ENCODE peak calls at places on chromosomes 16 and 17, in four cellular contexts. R, S, K and G are unnamed samples.

GRCh38 chr16:65070831-65071230 is 51.0 kb downstream of the CDH11 start:
- DNase-seq in R (peak; percentile 68), S (peak; percentile 90), K (peak; percentile 52), G (no peak)

GRCh38 chr16:79949417-79949816 is 348.9 kb upstream of the MAF start:
- DNase-seq in R (no peak), S (no peak), K (no peak), G (no peak)

GRCh38 chr16:67882374-67883145 is 2.1 kb upstream of the NRN1L start:
- DNase-seq in R (no peak), S (no peak), K (no peak), G (no peak)

GRCh38 chr17:79989106-79989835 is 46.4 kb downstream of the TBC1D16 start:
- DNase-seq in R (no peak), S (no peak), K (no peak), G (no peak)

GRCh38 chr17:44007346-44008204 is 3.2 kb downstream of the NAGS start:
- DNase-seq in R (no peak), S (no peak), K (peak; percentile 37), G (no peak)

GRCh38 chr17:37700881-37701280 is 44.0 kb downstream of the HNF1B start:
- DNase-seq in R (no peak), S (no peak), K (no peak), G (no peak)

GRCh38 chr17:35797370-35797769 is 1.9 kb upstream of the MMP28 start:
- DNase-seq in R (no peak), S (no peak), K (no peak), G (no peak)

GRCh38 chr16:25033852-25034251 is 18.7 kb upstream of the ARHGAP17 start:
- DNase-seq in R (no peak), S (no peak), K (no peak), G (no peak)

GRCh38 chr16:85667261-85667660 is 21.5 kb downstream of the GINS2 start:
- DNase-seq in R (no peak), S (no peak), K (no peak), G (no peak)

GRCh38 chr16:71610936-71611871 is 14.8 kb upstream of the MARVELD3 start:
- DNase-seq in R (no peak), S (no peak), K (peak; percentile 78), G (peak; percentile 62)

GRCh38 chr17:33052856-33053255 is 61.2 kb downstream of the SPACA3 start:
- DNase-seq in R (no peak), S (no peak), K (no peak), G (no peak)

GRCh38 chr16:3879887-3880564 is 487 bp downstream of the CREBBP start:
- DNase-seq in R (no peak), S (no peak), K (peak; percentile 76), G (peak; percentile 63)

GRCh38 chr16:56944954-56945839 is 13.3 kb downstream of the HERPUD1 start:
- DNase-seq in R (no peak), S (no peak), K (no peak), G (no peak)

GRCh38 chr16:2783581-2784375 is 3.6 kb downstream of the PRSS33 start:
- DNase-seq in R (no peak), S (no peak), K (no peak), G (no peak)

GRCh38 chr16:8866884-8867482 is 1.8 kb downstream of the CARHSP1 start:
- DNase-seq in R (no peak), S (no peak), K (peak; percentile 34), G (no peak)

GRCh38 chr16:81478294-81478693 is 33.7 kb downstream of the CMIP start:
- DNase-seq in R (no peak), S (no peak), K (no peak), G (no peak)

GRCh38 chr16:2533912-2534311 is 2.7 kb upstream of the CEMP1 start:
- DNase-seq in R (no peak), S (no peak), K (no peak), G (no peak)

GRCh38 chr17:29179232-29180036 is 764 bp downstream of the MYO18A start:
- DNase-seq in R (no peak), S (no peak), K (peak; percentile 88), G (no peak)

GRCh38 chr17:39899215-39899614 is 19.2 kb downstream of the GSDMB start:
- DNase-seq in R (no peak), S (no peak), K (no peak), G (no peak)

GRCh38 chr16:66899945-66900688 is 18.6 kb downstream of the CDH16 start:
- DNase-seq in R (peak; percentile 62), S (peak; percentile 53), K (peak; percentile 86), G (no peak)

GRCh38 chr17:5416886-5417285 is 2.6 kb downstream of the NUP88 start:
- DNase-seq in R (no peak), S (no peak), K (peak; percentile 51), G (no peak)

GRCh38 chr17:43406676-43407645 is 8.2 kb downstream of the ARL4D start:
- DNase-seq in R (peak; percentile 55), S (peak; percentile 54), K (no peak), G (no peak)

GRCh38 chr16:252366-253337 is 18.0 kb downstream of the FAM234A start:
- DNase-seq in R (no peak), S (no peak), K (peak; percentile 72), G (no peak)

GRCh38 chr16:87841608-87842208 is 27.6 kb downstream of the SLC7A5 start:
- DNase-seq in R (no peak), S (no peak), K (no peak), G (no peak)

GRCh38 chr17:39527220-39527813 is 66.0 kb downstream of the CDK12 start:
- DNase-seq in R (no peak), S (no peak), K (no peak), G (no peak)